ENCODE peak calls at places on chromosomes 11 and 22, in six cellular contexts. J, M, W, Z, S and O are unnamed samples.

GRCh38 chr11:66569076-66569475 is 670 bp upstream of the CTSF start:
- DNase-seq in J (no peak), M (no peak), W (no peak), Z (no peak), S (no peak), O (no peak)

GRCh38 chr11:134050541-134051383 is 18.1 kb upstream of the JAM3 start:
- DNase-seq in J (no peak), M (peak), W (peak), Z (peak), S (peak), O (peak)

GRCh38 chr11:26743622-26744021 is 21.8 kb upstream of the SLC5A12 start:
- DNase-seq in J (no peak), M (no peak), W (no peak), Z (no peak), S (no peak), O (no peak)

GRCh38 chr22:41181349-41182241 is 23.5 kb upstream of the L3MBTL2 start:
- DNase-seq in J (peak), M (no peak), W (peak), Z (peak), S (peak), O (no peak)

GRCh38 chr11:27468643-27469332 is 3.8 kb downstream of the LGR4 start:
- DNase-seq in J (no peak), M (no peak), W (no peak), Z (peak), S (no peak), O (no peak)

GRCh38 chr11:61893981-61894380 is 2.6 kb upstream of the FADS3 start:
- DNase-seq in J (peak), M (no peak), W (peak), Z (no peak), S (no peak), O (no peak)

GRCh38 chr22:28560005-28560742 is 119.5 kb downstream of the TTC28 start:
- DNase-seq in J (peak), M (no peak), W (peak), Z (peak), S (no peak), O (no peak)

GRCh38 chr11:22331771-22332170 is 6.4 kb upstream of the SLC17A6 start:
- DNase-seq in J (no peak), M (no peak), W (no peak), Z (no peak), S (no peak), O (no peak)

GRCh38 chr22:47597041-47597440 is 834.6 kb downstream of the TBC1D22A start:
- DNase-seq in J (no peak), M (no peak), W (no peak), Z (peak), S (no peak), O (no peak)